ENCODE peak calls at places on chromosomes 6 and 20, in eight cellular contexts. One of them, this sample, is unnamed.

GRCh38 chr6:89836637-89837222 is 7.0 kb downstream of the CASP8AP2 start:
- DNase-seq in adrenal gland: no peak
- DNase-seq in IMR-90: no peak
- DNase-seq in stomach: no peak
- DNase-seq in suprapubic skin: no peak
- DNase-seq in pancreas: no peak
- DNase-seq in CD8-positive, alpha-beta T cell: no peak
- DNase-seq in Calu3: no peak
- DNase-seq in this sample: no peak

GRCh38 chr6:33577718-33578117 is 2.4 kb downstream of the BAK1 start:
- DNase-seq in adrenal gland: no peak
- DNase-seq in IMR-90: no peak
- DNase-seq in stomach: no peak
- DNase-seq in suprapubic skin: no peak
- DNase-seq in pancreas: no peak
- DNase-seq in CD8-positive, alpha-beta T cell: no peak
- DNase-seq in Calu3: no peak
- DNase-seq in this sample: no peak

GRCh38 chr6:166348305-166348949 is 6.1 kb upstream of the SFT2D1 start:
- DNase-seq in adrenal gland: no peak
- DNase-seq in IMR-90: no peak
- DNase-seq in stomach: no peak
- DNase-seq in suprapubic skin: no peak
- DNase-seq in pancreas: no peak
- DNase-seq in CD8-positive, alpha-beta T cell: no peak
- DNase-seq in Calu3: no peak
- DNase-seq in this sample: no peak

GRCh38 chr6:47794577-47795135 is 12.8 kb downstream of the OPN5 start:
- DNase-seq in adrenal gland: no peak
- DNase-seq in IMR-90: no peak
- DNase-seq in stomach: no peak
- DNase-seq in suprapubic skin: no peak
- DNase-seq in pancreas: no peak
- DNase-seq in CD8-positive, alpha-beta T cell: no peak
- DNase-seq in Calu3: no peak
- DNase-seq in this sample: no peak

GRCh38 chr6:15870354-15871043 is 207.7 kb upstream of the DTNBP1 start:
- DNase-seq in adrenal gland: no peak
- DNase-seq in IMR-90: no peak
- DNase-seq in stomach: no peak
- DNase-seq in suprapubic skin: no peak
- DNase-seq in pancreas: no peak
- DNase-seq in CD8-positive, alpha-beta T cell: no peak
- DNase-seq in Calu3: no peak
- DNase-seq in this sample: no peak

GRCh38 chr6:112571486-112571885 is 224.4 kb downstream of the RFPL4B start:
- DNase-seq in adrenal gland: no peak
- DNase-seq in IMR-90: peak; percentile 72
- DNase-seq in stomach: peak; percentile 73
- DNase-seq in suprapubic skin: no peak
- DNase-seq in pancreas: no peak
- DNase-seq in CD8-positive, alpha-beta T cell: no peak
- DNase-seq in Calu3: no peak
- DNase-seq in this sample: no peak

GRCh38 chr6:154488802-154489437 is 21.6 kb downstream of the CNKSR3 start:
- DNase-seq in adrenal gland: no peak
- DNase-seq in IMR-90: peak; percentile 74
- DNase-seq in stomach: no peak
- DNase-seq in suprapubic skin: no peak
- DNase-seq in pancreas: no peak
- DNase-seq in CD8-positive, alpha-beta T cell: no peak
- DNase-seq in Calu3: no peak
- DNase-seq in this sample: peak; percentile 46

GRCh38 chr6:134520181-134521115 is 202.5 kb upstream of the SGK1 start:
- DNase-seq in adrenal gland: no peak
- DNase-seq in IMR-90: peak; percentile 67
- DNase-seq in stomach: no peak
- DNase-seq in suprapubic skin: no peak
- DNase-seq in pancreas: no peak
- DNase-seq in CD8-positive, alpha-beta T cell: no peak
- DNase-seq in Calu3: no peak
- DNase-seq in this sample: no peak

GRCh38 chr20:33404281-33404680 is 3.0 kb upstream of the CDK5RAP1 start:
- DNase-seq in adrenal gland: no peak
- DNase-seq in IMR-90: no peak
- DNase-seq in stomach: no peak
- DNase-seq in suprapubic skin: no peak
- DNase-seq in pancreas: no peak
- DNase-seq in CD8-positive, alpha-beta T cell: no peak
- DNase-seq in Calu3: no peak
- DNase-seq in this sample: no peak

GRCh38 chr20:33407251-33407650 is 5.9 kb upstream of the CDK5RAP1 start:
- DNase-seq in adrenal gland: no peak
- DNase-seq in IMR-90: peak; percentile 36
- DNase-seq in stomach: no peak
- DNase-seq in suprapubic skin: no peak
- DNase-seq in pancreas: no peak
- DNase-seq in CD8-positive, alpha-beta T cell: no peak
- DNase-seq in Calu3: no peak
- DNase-seq in this sample: no peak

GRCh38 chr20:33401922-33402369 is 627 bp upstream of the CDK5RAP1 start:
- DNase-seq in adrenal gland: peak; percentile 13
- DNase-seq in IMR-90: no peak
- DNase-seq in stomach: no peak
- DNase-seq in suprapubic skin: no peak
- DNase-seq in pancreas: no peak
- DNase-seq in CD8-positive, alpha-beta T cell: no peak
- DNase-seq in Calu3: no peak
- DNase-seq in this sample: no peak

GRCh38 chr20:33399924-33400323 is 1.4 kb downstream of the CDK5RAP1 start:
- DNase-seq in adrenal gland: no peak
- DNase-seq in IMR-90: no peak
- DNase-seq in stomach: no peak
- DNase-seq in suprapubic skin: no peak
- DNase-seq in pancreas: no peak
- DNase-seq in CD8-positive, alpha-beta T cell: no peak
- DNase-seq in Calu3: no peak
- DNase-seq in this sample: no peak

GRCh38 chr20:33401042-33401921 is at the start of gene CDK5RAP1:
- DNase-seq in adrenal gland: peak; percentile 87
- DNase-seq in IMR-90: peak; percentile 93
- DNase-seq in stomach: peak; percentile 90
- DNase-seq in suprapubic skin: peak; percentile 95
- DNase-seq in pancreas: peak; percentile 82
- DNase-seq in CD8-positive, alpha-beta T cell: peak; percentile 78
- DNase-seq in Calu3: peak; percentile 91
- DNase-seq in this sample: peak; percentile 81
- TF ChIP-seq CTCF in adrenal gland: no peak
- TF ChIP-seq CTCF in IMR-90: no peak
- TF ChIP-seq CTCF in stomach: no peak
- TF ChIP-seq CTCF in suprapubic skin: no peak
- TF ChIP-seq CTCF in pancreas: no peak
- TF ChIP-seq CTCF in CD8-positive, alpha-beta T cell: no peak
- TF ChIP-seq CTCF in Calu3: no peak
- TF ChIP-seq CTCF in this sample: no peak

GRCh38 chr20:35264755-35265154 is 13.2 kb downstream of the MMP24OS start:
- DNase-seq in adrenal gland: no peak
- DNase-seq in IMR-90: peak; percentile 22
- DNase-seq in stomach: no peak
- DNase-seq in suprapubic skin: no peak
- DNase-seq in pancreas: no peak
- DNase-seq in CD8-positive, alpha-beta T cell: no peak
- DNase-seq in Calu3: peak; percentile 78
- DNase-seq in this sample: no peak

GRCh38 chr20:35263609-35264223 is 14.2 kb downstream of the MMP24OS start:
- DNase-seq in adrenal gland: no peak
- DNase-seq in IMR-90: no peak
- DNase-seq in stomach: peak; percentile 84
- DNase-seq in suprapubic skin: no peak
- DNase-seq in pancreas: peak; percentile 41
- DNase-seq in CD8-positive, alpha-beta T cell: no peak
- DNase-seq in Calu3: peak; percentile 76
- DNase-seq in this sample: no peak

GRCh38 chr20:35270021-35270902 is 7.7 kb downstream of the MMP24OS start:
- DNase-seq in adrenal gland: no peak
- DNase-seq in IMR-90: no peak
- DNase-seq in stomach: no peak
- DNase-seq in suprapubic skin: peak; percentile 59
- DNase-seq in pancreas: no peak
- DNase-seq in CD8-positive, alpha-beta T cell: no peak
- DNase-seq in Calu3: no peak
- DNase-seq in this sample: no peak

GRCh38 chr20:35269055-35269781 is 8.7 kb downstream of the MMP24OS start:
- DNase-seq in adrenal gland: peak; percentile 58
- DNase-seq in IMR-90: peak; percentile 62
- DNase-seq in stomach: peak; percentile 69
- DNase-seq in suprapubic skin: peak; percentile 80
- DNase-seq in pancreas: no peak
- DNase-seq in CD8-positive, alpha-beta T cell: no peak
- DNase-seq in Calu3: peak; percentile 90
- DNase-seq in this sample: peak; percentile 59

DNA sequence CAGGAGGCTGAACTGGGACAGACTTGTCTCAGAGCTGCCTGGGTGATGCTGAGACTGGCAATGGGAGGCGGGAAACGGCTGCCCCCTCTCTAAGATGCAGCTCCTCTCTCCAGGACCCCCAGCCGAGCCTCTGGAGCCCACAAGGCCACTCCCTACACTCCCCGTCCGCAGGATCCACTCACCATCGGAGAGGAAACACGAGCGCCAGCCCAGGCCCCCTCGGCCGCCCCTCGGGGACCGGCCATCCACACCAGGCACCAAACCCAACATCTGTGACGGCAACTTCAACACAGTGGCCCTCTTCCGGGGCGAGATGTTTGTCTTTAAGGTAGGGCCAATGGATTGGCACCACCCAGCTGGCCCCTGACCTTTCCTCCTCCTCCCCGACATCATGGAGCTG is 10.8 kb downstream of the MMP24OS start:
- DNase-seq in adrenal gland: no peak
- DNase-seq in IMR-90: no peak
- DNase-seq in stomach: no peak
- DNase-seq in suprapubic skin: no peak
- DNase-seq in pancreas: no peak
- DNase-seq in CD8-positive, alpha-beta T cell: no peak
- DNase-seq in Calu3: no peak
- DNase-seq in this sample: no peak
- TF ChIP-seq CTCF in adrenal gland: no peak
- TF ChIP-seq CTCF in IMR-90: no peak
- TF ChIP-seq CTCF in stomach: no peak
- TF ChIP-seq CTCF in suprapubic skin: no peak
- TF ChIP-seq CTCF in pancreas: no peak
- TF ChIP-seq CTCF in CD8-positive, alpha-beta T cell: no peak
- TF ChIP-seq CTCF in Calu3: no peak
- TF ChIP-seq CTCF in this sample: no peak

GRCh38 chr6:27873101-27874030 is 38.8 kb downstream of the OR2B2 start:
- DNase-seq in adrenal gland: peak; percentile 40
- DNase-seq in IMR-90: peak; percentile 83
- DNase-seq in stomach: peak; percentile 68
- DNase-seq in suprapubic skin: no peak
- DNase-seq in pancreas: peak; percentile 55
- DNase-seq in CD8-positive, alpha-beta T cell: peak; percentile 63
- DNase-seq in Calu3: peak; percentile 44
- DNase-seq in this sample: peak; percentile 78

GRCh38 chr6:27867941-27868705 is 44.1 kb downstream of the OR2B2 start:
- DNase-seq in adrenal gland: no peak
- DNase-seq in IMR-90: peak; percentile 8
- DNase-seq in stomach: no peak
- DNase-seq in suprapubic skin: no peak
- DNase-seq in pancreas: no peak
- DNase-seq in CD8-positive, alpha-beta T cell: no peak
- DNase-seq in Calu3: no peak
- DNase-seq in this sample: no peak

GRCh38 chr6:27872634-27873028 is 39.6 kb downstream of the OR2B2 start:
- DNase-seq in adrenal gland: no peak
- DNase-seq in IMR-90: no peak
- DNase-seq in stomach: no peak
- DNase-seq in suprapubic skin: no peak
- DNase-seq in pancreas: no peak
- DNase-seq in CD8-positive, alpha-beta T cell: no peak
- DNase-seq in Calu3: no peak
- DNase-seq in this sample: no peak

GRCh38 chr6:27870486-27870885 is 41.7 kb downstream of the OR2B2 start:
- DNase-seq in adrenal gland: no peak
- DNase-seq in IMR-90: no peak
- DNase-seq in stomach: no peak
- DNase-seq in suprapubic skin: no peak
- DNase-seq in pancreas: no peak
- DNase-seq in CD8-positive, alpha-beta T cell: no peak
- DNase-seq in Calu3: no peak
- DNase-seq in this sample: no peak

DNA sequence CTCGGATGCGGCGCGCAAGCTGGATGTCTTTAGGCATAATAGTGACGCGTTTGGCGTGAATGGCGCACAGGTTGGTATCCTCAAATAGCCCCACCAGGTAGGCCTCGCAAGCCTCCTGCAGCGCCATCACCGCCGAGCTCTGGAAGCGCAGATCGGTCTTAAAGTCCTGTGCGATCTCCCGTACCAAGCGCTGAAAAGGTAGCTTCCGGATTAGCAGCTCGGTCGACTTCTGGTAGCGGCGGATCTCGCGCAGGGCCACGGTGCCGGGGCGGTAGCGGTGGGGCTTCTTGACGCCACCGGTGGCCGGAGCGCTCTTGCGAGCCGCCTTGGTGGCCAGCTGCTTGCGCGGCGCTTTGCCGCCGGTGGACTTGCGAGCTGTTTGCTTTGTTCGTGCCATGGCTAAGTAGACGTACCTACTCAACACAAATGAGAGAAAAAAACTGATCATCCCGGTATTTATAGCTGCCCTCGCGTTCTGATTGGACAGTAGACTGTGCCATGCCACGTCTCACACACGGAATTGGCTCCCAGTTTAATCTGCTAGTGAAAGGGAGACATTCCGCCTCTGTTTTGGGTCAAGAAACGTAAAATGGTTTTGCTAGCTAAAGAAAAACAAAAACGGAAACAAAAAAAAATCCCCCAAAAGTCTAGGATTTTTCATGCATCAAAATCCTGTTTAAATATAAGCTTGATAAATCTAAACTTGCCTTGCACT is 40.1 kb downstream of the OR2B2 start:
- DNase-seq in adrenal gland: peak; percentile 85
- DNase-seq in IMR-90: peak; percentile 97
- DNase-seq in stomach: peak; percentile 85
- DNase-seq in suprapubic skin: no peak
- DNase-seq in pancreas: peak; percentile 86
- DNase-seq in CD8-positive, alpha-beta T cell: peak; percentile 79
- DNase-seq in Calu3: peak; percentile 84
- DNase-seq in this sample: peak; percentile 97
- TF ChIP-seq CTCF in adrenal gland: no peak
- TF ChIP-seq CTCF in IMR-90: peak; percentile 24
- TF ChIP-seq CTCF in stomach: no peak
- TF ChIP-seq CTCF in suprapubic skin: peak; percentile 22
- TF ChIP-seq CTCF in pancreas: no peak
- TF ChIP-seq CTCF in CD8-positive, alpha-beta T cell: peak; percentile 48
- TF ChIP-seq CTCF in Calu3: no peak
- TF ChIP-seq CTCF in this sample: peak; percentile 59

GRCh38 chr6:142047934-142048592 is 84.7 kb upstream of the GJE1 start:
- DNase-seq in adrenal gland: no peak
- DNase-seq in IMR-90: no peak
- DNase-seq in stomach: no peak
- DNase-seq in suprapubic skin: no peak
- DNase-seq in pancreas: no peak
- DNase-seq in CD8-positive, alpha-beta T cell: no peak
- DNase-seq in Calu3: no peak
- DNase-seq in this sample: no peak

GRCh38 chr6:142051404-142051803 is 81.3 kb upstream of the GJE1 start:
- DNase-seq in adrenal gland: no peak
- DNase-seq in IMR-90: no peak
- DNase-seq in stomach: no peak
- DNase-seq in suprapubic skin: no peak
- DNase-seq in pancreas: no peak
- DNase-seq in CD8-positive, alpha-beta T cell: no peak
- DNase-seq in Calu3: no peak
- DNase-seq in this sample: no peak

GRCh38 chr6:142048593-142048980 is 84.1 kb upstream of the GJE1 start:
- DNase-seq in adrenal gland: no peak
- DNase-seq in IMR-90: no peak
- DNase-seq in stomach: no peak
- DNase-seq in suprapubic skin: no peak
- DNase-seq in pancreas: no peak
- DNase-seq in CD8-positive, alpha-beta T cell: no peak
- DNase-seq in Calu3: no peak
- DNase-seq in this sample: no peak

DNA sequence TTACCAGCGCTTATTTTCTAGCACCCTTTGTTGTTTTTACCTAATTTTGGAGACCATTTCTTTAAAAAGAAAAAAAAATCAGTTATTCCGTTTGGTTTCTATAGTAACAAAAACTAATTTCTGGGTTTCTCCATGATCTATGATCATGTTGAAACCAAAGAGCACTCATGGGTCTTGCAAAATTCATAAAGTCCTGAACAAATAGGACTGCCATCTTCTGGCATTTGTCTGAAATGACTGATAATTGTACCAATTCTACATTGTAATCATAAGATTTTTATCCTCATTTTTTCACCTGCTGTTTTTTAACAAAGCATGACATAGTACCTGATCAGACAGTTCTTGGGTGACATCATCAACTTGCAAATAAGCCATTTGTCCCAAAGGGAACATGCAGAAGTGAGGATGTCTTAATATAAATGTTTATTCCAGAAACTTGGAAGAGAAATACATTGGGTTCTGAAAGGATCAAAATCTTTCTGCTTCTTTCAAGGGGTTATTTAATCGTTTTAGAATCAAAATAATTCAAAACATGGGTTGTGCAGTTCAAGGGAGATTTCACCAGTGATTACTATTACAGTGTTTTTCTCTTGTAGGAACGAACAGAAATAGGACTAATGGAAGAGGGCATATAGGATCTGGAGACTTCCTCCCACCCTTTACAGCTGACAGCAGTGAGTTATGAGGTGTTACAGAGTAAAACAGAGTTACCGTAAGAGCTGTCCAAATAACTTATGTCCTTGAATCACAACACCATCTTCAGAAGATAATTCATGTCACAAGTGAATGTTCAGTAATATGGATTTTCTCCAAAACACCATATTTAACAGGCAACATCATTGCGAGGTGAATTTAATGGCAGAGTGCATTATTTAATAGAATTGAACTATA is 87.1 kb upstream of the GJE1 start:
- DNase-seq in adrenal gland: no peak
- DNase-seq in IMR-90: peak; percentile 51
- DNase-seq in stomach: no peak
- DNase-seq in suprapubic skin: no peak
- DNase-seq in pancreas: no peak
- DNase-seq in CD8-positive, alpha-beta T cell: no peak
- DNase-seq in Calu3: no peak
- DNase-seq in this sample: peak; percentile 73
- TF ChIP-seq CTCF in adrenal gland: no peak
- TF ChIP-seq CTCF in IMR-90: peak; percentile 52
- TF ChIP-seq CTCF in stomach: no peak
- TF ChIP-seq CTCF in suprapubic skin: no peak
- TF ChIP-seq CTCF in pancreas: no peak
- TF ChIP-seq CTCF in CD8-positive, alpha-beta T cell: no peak
- TF ChIP-seq CTCF in Calu3: no peak
- TF ChIP-seq CTCF in this sample: peak; percentile 76